ENCODE peak calls at places on chromosomes 12 and 14, in six cellular contexts. G, B, T, V, K and L are unnamed samples.

GRCh38 chr12:50825372-50825838 is 17.3 kb upstream of the TMPRSS12 start:
- DNase-seq in G (peak; percentile 89), B (no peak), T (peak; percentile 24), V (no peak), K (peak; percentile 82), L (peak; percentile 83)

GRCh38 chr12:122517877-122518276 is 8.9 kb downstream of the RSRC2 start:
- DNase-seq in G (no peak), B (no peak), T (no peak), V (no peak), K (peak; percentile 98), L (peak; percentile 98)

GRCh38 chr12:32870716-32871115 is 25.9 kb downstream of the PKP2 start:
- DNase-seq in G (peak; percentile 30), B (no peak), T (no peak), V (no peak), K (peak; percentile 34), L (no peak)

GRCh38 chr12:16076553-16076952 is 165.4 kb downstream of the DERA start:
- DNase-seq in G (peak; percentile 51), B (peak; percentile 45), T (peak; percentile 24), V (no peak), K (peak; percentile 12), L (peak; percentile 2)

GRCh38 chr12:47449797-47450196 is 256.0 kb downstream of the RPAP3 start:
- DNase-seq in G (no peak), B (no peak), T (no peak), V (no peak), K (no peak), L (no peak)

GRCh38 chr12:6347367-6348338 is 5.8 kb upstream of the TNFRSF1A start:
- DNase-seq in G (no peak), B (no peak), T (no peak), V (no peak), K (no peak), L (peak; percentile 64)

GRCh38 chr12:24185787-24186186 is 236.3 kb upstream of the SOX5 start:
- DNase-seq in G (no peak), B (no peak), T (no peak), V (no peak), K (no peak), L (no peak)

GRCh38 chr12:78981-79380 is 12.4 kb downstream of the IQSEC3 start:
- DNase-seq in G (no peak), B (peak; percentile 26), T (no peak), V (no peak), K (no peak), L (no peak)

DNA sequence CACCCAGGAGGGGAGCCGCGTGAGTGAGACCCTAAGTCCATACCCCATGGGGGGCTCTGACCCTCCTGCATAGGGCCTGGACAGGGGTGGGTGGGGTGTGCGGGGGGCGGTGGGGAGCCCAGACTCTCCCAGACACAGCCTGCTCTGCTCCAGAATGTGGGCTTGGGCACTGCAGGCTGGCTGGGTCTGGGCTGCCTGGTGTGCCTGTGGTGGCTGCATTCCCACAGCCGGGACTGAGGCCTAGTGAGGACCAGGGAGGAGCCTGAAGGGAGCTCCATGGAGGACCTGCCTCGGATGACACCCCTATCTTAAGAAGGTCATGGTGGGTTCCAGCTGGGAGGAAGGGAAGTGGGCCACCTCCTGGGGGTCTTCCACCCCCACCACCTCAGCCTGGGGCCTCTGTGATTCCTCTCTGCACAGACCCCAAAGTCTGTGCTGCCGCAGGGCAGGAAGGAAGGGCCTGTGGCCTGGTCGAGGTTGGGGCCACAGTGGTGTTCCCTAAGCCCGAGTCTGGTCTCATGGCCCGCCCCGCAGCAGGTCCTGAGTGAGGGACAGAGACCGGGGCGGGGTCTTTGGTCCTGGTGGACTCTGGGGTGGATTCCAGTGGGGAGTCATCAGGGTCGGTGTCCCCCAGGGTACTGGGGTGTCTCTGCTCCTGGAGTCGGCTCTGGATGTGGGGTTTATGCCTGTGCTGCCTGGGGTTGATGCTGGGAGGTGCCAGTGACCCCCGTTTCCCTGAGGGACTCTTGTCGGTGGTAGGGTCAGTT is 392.3 kb downstream of the TMEM121 start:
- DNase-seq in G (no peak), B (no peak), T (no peak), V (no peak), K (no peak), L (no peak)
- H3K14ac ChIP-seq in G (no peak overlapping the region), B (no peak overlapping the region), T (no peak overlapping the region), V (no peak overlapping the region), K (no peak overlapping the region), L (no peak overlapping the region)

DNA sequence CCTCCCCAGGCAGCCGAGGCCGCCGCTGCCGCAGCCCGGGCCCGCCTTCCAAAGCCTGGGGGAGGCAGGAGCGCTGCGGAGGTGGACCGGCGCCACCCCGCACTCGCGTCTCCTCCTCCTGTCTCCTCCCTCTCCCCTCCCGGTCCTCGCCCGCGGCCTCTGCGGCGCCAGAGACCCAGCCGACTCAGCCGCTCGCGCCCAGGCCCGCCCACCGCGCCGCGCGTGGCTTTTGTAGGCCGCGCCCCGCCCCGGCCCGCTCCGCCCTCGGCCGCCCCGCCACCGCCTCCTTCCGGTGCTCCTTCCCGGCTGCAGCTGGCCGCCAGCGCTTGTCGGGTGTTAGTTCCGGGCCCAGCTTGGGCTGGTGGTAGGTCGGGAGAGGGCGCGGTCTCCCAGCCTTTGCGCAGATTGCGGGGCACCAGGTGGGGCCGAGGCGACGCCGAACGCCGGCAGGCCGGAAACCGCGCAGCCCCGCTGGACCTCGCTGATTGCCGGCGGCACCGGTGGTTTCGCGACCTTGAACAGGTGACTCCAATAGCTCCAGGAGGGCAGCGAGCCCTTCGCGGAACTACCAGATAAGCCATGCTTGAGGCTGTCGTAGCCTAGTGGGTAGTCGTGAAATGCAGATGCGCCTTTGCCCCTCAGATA is at the start of gene CAPRIN2:
- DNase-seq in G (peak; percentile 95), B (peak; percentile 99), T (peak; percentile 94), V (peak; percentile 86), K (peak; percentile 95), L (peak; percentile 93)
- H2BK120ac ChIP-seq in G (peak within 1 kb of the TSS; percentile 70), B (no peak within 1 kb of the TSS), T (no peak within 1 kb of the TSS), V (peak within 1 kb of the TSS; percentile 92), K (peak within 1 kb of the TSS; percentile 92), L (peak within 1 kb of the TSS; percentile 82)

DNA sequence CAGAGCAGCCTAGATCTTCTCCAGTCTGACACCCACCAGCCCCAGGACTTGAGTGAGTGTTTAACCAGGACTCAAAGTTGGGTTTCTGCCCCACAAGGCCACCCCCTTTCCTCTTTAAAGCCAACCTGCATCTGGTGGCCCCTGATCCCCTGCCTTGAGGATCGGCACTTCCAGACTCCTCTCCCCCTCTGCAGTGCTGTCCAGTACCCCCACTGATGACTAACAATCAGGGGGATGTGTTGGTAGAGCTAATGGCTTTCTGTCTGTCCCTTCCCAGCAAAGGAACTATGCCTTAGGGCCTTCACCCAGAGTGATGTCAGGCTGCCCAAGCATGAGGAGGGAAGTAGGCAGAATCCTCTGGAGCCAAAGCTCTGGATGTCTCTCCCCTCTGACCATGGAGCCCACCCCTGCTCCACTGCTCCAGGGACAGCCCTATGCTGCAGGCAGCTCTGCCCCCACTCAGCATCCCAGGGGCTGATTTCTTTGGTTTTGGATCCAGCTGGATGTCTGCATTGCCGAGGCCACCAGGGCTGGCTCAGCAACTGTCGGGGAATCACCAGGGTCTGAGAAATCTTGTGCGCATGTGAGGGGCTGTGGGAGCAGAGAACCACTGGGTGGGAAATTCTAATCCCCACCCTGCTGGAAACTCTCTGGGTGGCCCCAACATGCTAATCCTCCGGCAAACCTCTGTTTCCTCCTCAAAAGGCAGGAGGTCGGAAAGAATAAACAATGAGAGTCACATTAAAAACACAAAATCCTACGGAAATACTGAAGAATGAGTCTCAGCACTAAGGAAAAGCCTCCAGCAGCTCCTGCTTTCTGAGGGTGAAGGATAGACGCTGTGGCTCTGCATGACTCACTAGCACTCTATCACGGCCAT is 42.9 kb downstream of the DAD1 start:
- DNase-seq in G (no peak), B (no peak), T (no peak), V (no peak), K (peak; percentile 93), L (peak; percentile 89)
- H3K18ac ChIP-seq in G (no peak overlapping the region), B (no peak overlapping the region), T (no peak overlapping the region), V (peak overlapping the region; percentile 26), K (peak overlapping the region; percentile 79), L (peak overlapping the region; percentile 3)

GRCh38 chr12:57161491-57161890 is 14.1 kb upstream of the LRP1-AS start:
- DNase-seq in G (no peak), B (no peak), T (no peak), V (no peak), K (peak; percentile 38), L (peak; percentile 67)
- H3K14ac ChIP-seq in G (no peak overlapping the region), B (no peak overlapping the region), T (no peak overlapping the region), V (no peak overlapping the region), K (no peak overlapping the region), L (no peak overlapping the region)

GRCh38 chr14:81219821-81220487 is 805 bp downstream of the GTF2A1 start:
- DNase-seq in G (peak; percentile 56), B (no peak), T (no peak), V (no peak), K (no peak), L (peak; percentile 7)
- H2BK120ac ChIP-seq in G (peak overlapping the region; percentile 61), B (peak overlapping the region; percentile 94), T (no peak overlapping the region), V (peak overlapping the region; percentile 82), K (peak overlapping the region; percentile 94), L (peak overlapping the region; percentile 36)

DNA sequence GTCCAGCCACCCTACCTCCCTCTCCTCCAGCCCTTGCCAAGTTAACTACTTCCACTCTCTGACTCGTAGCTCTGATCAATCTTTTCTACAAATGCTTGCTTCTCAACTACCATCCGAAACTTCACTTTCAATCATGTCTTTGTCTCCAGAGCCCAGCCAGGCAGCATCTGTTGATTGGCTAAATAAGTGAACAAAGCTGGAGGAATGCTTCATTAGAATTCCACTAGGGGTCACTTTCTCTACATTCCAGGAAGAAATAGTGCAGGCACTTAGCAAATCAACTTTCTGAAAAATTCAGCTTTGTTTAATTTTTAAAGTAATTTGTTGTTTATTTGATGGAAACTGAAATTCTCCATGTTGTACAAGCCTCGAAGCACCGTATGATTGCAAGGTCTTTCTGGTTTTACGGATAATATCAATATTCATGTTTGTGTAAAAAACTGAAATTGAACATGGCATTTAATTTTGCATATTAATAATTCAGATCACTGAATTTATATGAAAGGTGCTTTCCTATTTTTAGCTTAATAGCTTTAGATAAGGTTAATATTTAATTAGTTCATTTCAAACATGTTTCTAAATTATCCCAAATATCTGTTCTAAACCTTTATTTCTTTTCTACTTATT is 32.4 kb upstream of the HELB start:
- DNase-seq in G (peak; percentile 42), B (peak; percentile 54), T (peak; percentile 38), V (no peak), K (peak; percentile 50), L (peak; percentile 62)
- H3K18ac ChIP-seq in G (no peak overlapping the region), B (peak overlapping the region; percentile 81), T (no peak overlapping the region), V (no peak overlapping the region), K (no peak overlapping the region), L (no peak overlapping the region)

GRCh38 chr14:59254146-59254910 is 65.9 kb downstream of the DAAM1 start:
- DNase-seq in G (no peak), B (no peak), T (no peak), V (no peak), K (peak; percentile 97), L (peak; percentile 95)

GRCh38 chr14:59253527-59253926 is 65.1 kb downstream of the DAAM1 start:
- DNase-seq in G (no peak), B (no peak), T (no peak), V (no peak), K (peak; percentile 18), L (no peak)

GRCh38 chr14:59254911-59255545 is 66.6 kb downstream of the DAAM1 start:
- DNase-seq in G (peak; percentile 45), B (no peak), T (no peak), V (no peak), K (peak; percentile 46), L (peak; percentile 30)

GRCh38 chr14:59252772-59253500 is 64.5 kb downstream of the DAAM1 start:
- DNase-seq in G (no peak), B (no peak), T (no peak), V (no peak), K (peak; percentile 29), L (no peak)

GRCh38 chr14:59251811-59252771 is 63.6 kb downstream of the DAAM1 start:
- DNase-seq in G (peak; percentile 51), B (no peak), T (no peak), V (no peak), K (peak; percentile 50), L (peak; percentile 44)
- H3K14ac ChIP-seq in G (no peak overlapping the region), B (no peak overlapping the region), T (no peak overlapping the region), V (no peak overlapping the region), K (no peak overlapping the region), L (no peak overlapping the region)

GRCh38 chr12:109250523-109250922 is 58.6 kb downstream of the FOXN4 start:
- DNase-seq in G (no peak), B (no peak), T (no peak), V (no peak), K (no peak), L (peak; percentile 1)
- H2BK120ac ChIP-seq in G (no peak overlapping the region), B (no peak overlapping the region), T (no peak overlapping the region), V (no peak overlapping the region), K (no peak overlapping the region), L (no peak overlapping the region)